ENCODE peak calls at places on chromosomes 12 and 14, in ten cellular contexts. K, P, D, G, V, O, N, X, Z and F are unnamed samples.

GRCh38 chr12:29771786-29772185 is 12.0 kb downstream of the TMTC1 start:
- DNase-seq in K (no peak), D (peak; percentile 25), N (no peak), O (no peak), P (no peak), Z (no peak), V (no peak), X (no peak), G (no peak), F (no peak)

GRCh38 chr12:116735951-116736599 is 1.8 kb downstream of the SPRING1 start:
- DNase-seq in P (peak; percentile 43), O (no peak), Z (peak; percentile 81), D (no peak), K (no peak), G (peak; percentile 64), V (peak; percentile 58), X (no peak), N (no peak), F (peak; percentile 60)

GRCh38 chr12:65948320-65949008 is 124.2 kb downstream of the HMGA2 start:
- DNase-seq in K (peak; percentile 72), D (peak; percentile 96), N (peak; percentile 62), P (peak; percentile 26), X (peak; percentile 70), O (peak; percentile 61), V (peak; percentile 68), G (peak; percentile 50), Z (peak; percentile 49), F (no peak)

GRCh38 chr12:48279601-48280000 is 71.1 kb downstream of the ZNF641 start:
- DNase-seq in K (no peak), X (no peak), P (no peak), D (no peak), O (no peak), G (no peak), N (no peak), V (no peak), Z (no peak), F (no peak)

GRCh38 chr14:24066490-24067132 is 4.8 kb upstream of the CPNE6 start:
- DNase-seq in K (no peak), P (peak; percentile 68), G (no peak), O (no peak), X (no peak), Z (no peak), D (no peak), V (no peak), N (no peak), F (no peak)

GRCh38 chr12:118307069-118307954 is 65.4 kb downstream of the TAOK3 start:
- DNase-seq in G (no peak), O (no peak), D (peak; percentile 95), N (no peak), Z (peak; percentile 36), K (peak; percentile 29), X (no peak), P (no peak), V (no peak), F (no peak)

GRCh38 chr12:121428883-121429282 is 29.0 kb downstream of the RNF34 start:
- DNase-seq in D (no peak), G (no peak), N (no peak), O (no peak), X (no peak), Z (no peak), V (no peak), P (no peak), K (no peak), F (no peak)

GRCh38 chr12:53798575-53798974 is 46.8 kb upstream of the CISTR start:
- DNase-seq in D (no peak), Z (no peak), V (no peak), K (no peak), N (no peak), O (no peak), X (no peak), P (no peak), G (no peak), F (no peak)

DNA sequence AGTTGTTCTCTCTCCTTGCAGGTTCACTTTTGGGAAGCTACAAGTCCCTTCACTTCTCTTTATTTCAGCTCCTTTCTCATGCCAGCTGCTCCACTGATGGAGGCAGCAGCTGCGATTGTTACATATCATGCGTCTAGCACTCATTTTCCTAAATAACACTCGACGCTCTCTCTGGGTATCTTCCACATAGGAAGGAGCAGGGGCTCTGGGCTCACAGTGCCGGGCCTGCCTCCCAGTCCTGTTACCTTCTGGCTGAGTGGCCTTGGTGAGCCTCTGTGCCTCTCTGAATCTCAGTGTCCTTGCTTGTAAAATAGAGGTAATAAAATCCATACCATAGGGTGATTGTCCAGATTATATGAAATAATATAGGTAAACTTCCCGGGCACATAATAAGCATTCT is 162.5 kb upstream of the HIF1A start:
- DNase-seq in Z (no peak), O (no peak), P (no peak), K (no peak), X (no peak), V (no peak), G (no peak), D (no peak), N (no peak), F (no peak)
- H3K4me1 ChIP-seq in Z (peaks cover 58% of the 10 kb centered on the region), O (peaks cover 1% of the 10 kb centered on the region), P (peaks cover 63% of the 10 kb centered on the region), K (no peaks in the 10 kb centered on the region), X (peaks cover 32% of the 10 kb centered on the region), V (peaks cover 85% of the 10 kb centered on the region), G (peaks cover 83% of the 10 kb centered on the region), D (peaks cover 39% of the 10 kb centered on the region), N (no peaks in the 10 kb centered on the region), F (peaks cover 4% of the 10 kb centered on the region)

GRCh38 chr12:52383331-52383730 is 2.1 kb downstream of the KRT84 start:
- DNase-seq in K (no peak), V (no peak), N (no peak), D (no peak), O (no peak), X (no peak), P (no peak), Z (no peak), G (no peak), F (peak; percentile 15)
- H3K27me3 ChIP-seq in K (no peaks in the 10 kb centered on the region), V (no peaks in the 10 kb centered on the region), N (no peaks in the 10 kb centered on the region), D (peaks cover 57% of the 10 kb centered on the region), O (no peaks in the 10 kb centered on the region), X (peaks cover 3% of the 10 kb centered on the region), P (no peaks in the 10 kb centered on the region), Z (no peaks in the 10 kb centered on the region), G (peaks cover 13% of the 10 kb centered on the region), F (no peaks in the 10 kb centered on the region)

GRCh38 chr14:22556021-22556989 is 32.7 kb downstream of the DAD1 start:
- DNase-seq in V (peak; percentile 25), Z (peak; percentile 69), N (peak; percentile 40), P (peak; percentile 88), X (peak; percentile 40), D (peak; percentile 89), K (peak; percentile 49), G (peak; percentile 74), O (peak; percentile 19), F (peak; percentile 99)
- TF ChIP-seq POLR2A in V (no peak), Z (no peak), N (no peak), P (no peak), X (no peak), D (no peak), K (no peak), G (no peak), O (no peak), F (peak; percentile 6)

GRCh38 chr14:104359301-104359968 is 220.1 kb upstream of the C14orf180 start:
- DNase-seq in D (no peak), O (no peak), G (no peak), Z (peak; percentile 17), N (no peak), K (no peak), V (peak; percentile 7), X (peak; percentile 15), P (no peak), F (peak; percentile 32)
- H3K4me1 ChIP-seq in D (no peaks in the 10 kb centered on the region), O (no peaks in the 10 kb centered on the region), G (peaks cover 21% of the 10 kb centered on the region), Z (no peaks in the 10 kb centered on the region), N (no peaks in the 10 kb centered on the region), K (no peaks in the 10 kb centered on the region), V (peaks cover 10% of the 10 kb centered on the region), X (peaks cover 5% of the 10 kb centered on the region), P (no peaks in the 10 kb centered on the region), F (no peaks in the 10 kb centered on the region)

GRCh38 chr12:57632369-57632897 is 568 bp downstream of the B4GALNT1 start:
- DNase-seq in Z (no peak), G (no peak), P (no peak), D (no peak), O (no peak), K (no peak), N (no peak), V (no peak), X (no peak), F (no peak)

GRCh38 chr12:57629897-57630471 is 3.0 kb downstream of the B4GALNT1 start:
- DNase-seq in G (no peak), X (no peak), N (peak; percentile 3), Z (no peak), O (no peak), D (no peak), V (no peak), P (no peak), K (no peak), F (no peak)

GRCh38 chr12:57630891-57631433 is 2.0 kb downstream of the B4GALNT1 start:
- DNase-seq in G (no peak), Z (no peak), D (no peak), K (no peak), V (no peak), X (no peak), N (no peak), O (peak; percentile 2), P (no peak), F (no peak)

GRCh38 chr12:57632898-57633825 is at the start of gene B4GALNT1:
- DNase-seq in D (peak; percentile 45), O (no peak), N (no peak), P (peak; percentile 56), G (peak; percentile 68), Z (peak; percentile 60), X (no peak), V (peak; percentile 58), K (peak; percentile 63), F (peak; percentile 47)

GRCh38 chr12:57631566-57632368 is 1.2 kb downstream of the B4GALNT1 start:
- DNase-seq in N (no peak), K (no peak), O (peak; percentile 1), X (no peak), P (no peak), D (no peak), G (no peak), V (no peak), Z (no peak), F (no peak)
- H3K27me3 ChIP-seq in N (no peaks in the 10 kb centered on the region), K (peaks cover 8% of the 10 kb centered on the region), O (peaks cover under 1% of the 10 kb centered on the region), X (peaks cover 7% of the 10 kb centered on the region), P (peaks cover 91% of the 10 kb centered on the region), D (peaks cover 50% of the 10 kb centered on the region), G (peaks cover 88% of the 10 kb centered on the region), V (peaks cover 25% of the 10 kb centered on the region), Z (peaks cover 12% of the 10 kb centered on the region), F (peaks cover 23% of the 10 kb centered on the region)